ENCODE peak calls at places on chromosomes 11 and 22, in six cellular contexts. Z is skeletal muscle cell; J is D341Med; H is hepatic stellate cell; G is aorta; S is CD4-positive, alpha-beta T cell. U is an unnamed sample.
A peak's percentile ranks its signal among the peaks of the same experiment; 100 is the strongest.

GRCh38 chr11:44629732-44630345 is 64.4 kb downstream of the CD82 start:
- DNase-seq in Z (no peak), J (peak; percentile 1), H (no peak), G (no peak), S (no peak), U (no peak)

GRCh38 chr11:130612291-130612802 is 163.9 kb downstream of the ADAMTS15 start:
- DNase-seq in Z (peak; percentile 63), J (no peak), H (peak; percentile 65), G (no peak), S (no peak), U (peak; percentile 93)

GRCh38 chr22:12601870-12602779 is 2925.9 kb upstream of the OR11H1 start:
- DNase-seq in Z (no peak), J (peak; percentile 24), H (no peak), G (peak; percentile 55), S (no peak), U (no peak)

GRCh38 chr11:863389-864117 is 20.9 kb downstream of the TSPAN4 start:
- DNase-seq in Z (no peak), J (no peak), H (no peak), G (no peak), S (no peak), U (no peak)

GRCh38 chr22:41488076-41488475 is 19.2 kb downstream of the ACO2 start:
- DNase-seq in Z (no peak), J (no peak), H (no peak), G (no peak), S (no peak), U (no peak)

GRCh38 chr22:17191163-17191562 is 28.1 kb downstream of the ADA2 start:
- DNase-seq in Z (no peak), J (no peak), H (no peak), G (no peak), S (no peak), U (peak; percentile 90)

GRCh38 chr11:116499396-116500001 is 273.3 kb downstream of the BUD13 start:
- DNase-seq in Z (no peak), J (peak; percentile 86), H (peak; percentile 21), G (peak; percentile 77), S (no peak), U (peak; percentile 42)

GRCh38 chr11:103257360-103257759 is 148.1 kb downstream of the DYNC2H1 start:
- DNase-seq in Z (no peak), J (peak; percentile 54), H (peak; percentile 14), G (no peak), S (no peak), U (peak; percentile 36)

GRCh38 chr11:1762537-1763302 is 1.0 kb downstream of the CTSD start:
- DNase-seq in Z (no peak), J (no peak), H (peak; percentile 51), G (peak; percentile 62), S (no peak), U (peak; percentile 90)

GRCh38 chr11:118938491-118939411 is 13.0 kb upstream of the BCL9L start:
- DNase-seq in Z (no peak), J (no peak), H (peak; percentile 44), G (no peak), S (no peak), U (peak; percentile 95)

GRCh38 chr22:48567213-48567975 is 1260.3 kb downstream of the BRD1 start:
- DNase-seq in Z (no peak), J (no peak), H (no peak), G (peak; percentile 39), S (no peak), U (no peak)

GRCh38 chr11:104795511-104796213 is 102.6 kb downstream of the CASP12 start:
- DNase-seq in Z (no peak), J (no peak), H (no peak), G (no peak), S (no peak), U (no peak)

GRCh38 chr22:49232319-49233067 is 595.2 kb downstream of the BRD1 start:
- DNase-seq in Z (no peak), J (peak; percentile 6), H (no peak), G (no peak), S (no peak), U (no peak)

GRCh38 chr11:18540207-18541009 is 13.7 kb upstream of the TSG101 start:
- DNase-seq in Z (no peak), J (peak; percentile 15), H (no peak), G (no peak), S (no peak), U (peak; percentile 35)

GRCh38 chr11:18754308-18754707 is 28.3 kb upstream of the IGSF22 start:
- DNase-seq in Z (no peak), J (no peak), H (no peak), G (no peak), S (no peak), U (peak; percentile 74)

GRCh38 chr11:76615950-76616349 is 54.6 kb downstream of the LRRC32 start:
- DNase-seq in Z (no peak), J (no peak), H (no peak), G (peak; percentile 89), S (no peak), U (peak; percentile 52)

GRCh38 chr11:109432105-109432504 is 10.1 kb downstream of the C11orf87 start:
- DNase-seq in Z (no peak), J (no peak), H (peak; percentile 14), G (no peak), S (no peak), U (peak; percentile 11)

GRCh38 chr22:29751139-29751538 is 15.7 kb downstream of the ZMAT5 start:
- DNase-seq in Z (no peak), J (peak; percentile 4), H (no peak), G (no peak), S (no peak), U (no peak)

GRCh38 chr22:25064894-25065560 is 112.5 kb downstream of the KIAA1671 start:
- DNase-seq in Z (no peak), J (no peak), H (no peak), G (peak; percentile 85), S (no peak), U (peak; percentile 85)

GRCh38 chr11:122322369-122322768 is 206.4 kb upstream of the BLID start:
- DNase-seq in Z (no peak), J (no peak), H (no peak), G (no peak), S (no peak), U (no peak)